ENCODE peak calls at places on chromosomes 7 and 10, in ten cellular contexts. V, U, Z, F, R, W, D, O, A and C are unnamed samples.
A peak's percentile ranks its signal among the peaks of the same experiment; 100 is the strongest.

GRCh38 chr10:99365761-99366160 is 36.6 kb downstream of the CNNM1 start:
- DNase-seq in V (no peak), U (no peak), Z (no peak), F (no peak), R (no peak), W (no peak), D (no peak), O (no peak), A (no peak), C (no peak)

GRCh38 chr10:117736655-117737054 is 194.1 kb downstream of the EMX2 start:
- DNase-seq in V (no peak), U (no peak), Z (no peak), F (no peak), R (no peak), W (no peak), D (no peak), O (peak; percentile 62), A (peak; percentile 92), C (no peak)

GRCh38 chr10:56507033-56507432 is 146.0 kb upstream of the ZWINT start:
- DNase-seq in V (no peak), U (no peak), Z (no peak), F (no peak), R (no peak), W (no peak), D (no peak), O (no peak), A (no peak), C (no peak)

GRCh38 chr7:128796325-128796724 is 4.6 kb downstream of the CCDC136 start:
- DNase-seq in V (no peak), U (peak; percentile 94), Z (no peak), F (no peak), R (no peak), W (no peak), D (no peak), O (no peak), A (no peak), C (no peak)

GRCh38 chr10:33412261-33413092 is 78.0 kb upstream of the NRP1 start:
- DNase-seq in V (no peak), U (peak; percentile 91), Z (no peak), F (no peak), R (no peak), W (peak; percentile 67), D (peak; percentile 25), O (peak; percentile 85), A (no peak), C (peak; percentile 42)

GRCh38 chr7:41699532-41699931 is 3.4 kb downstream of the INHBA start:
- DNase-seq in V (no peak), U (peak; percentile 50), Z (no peak), F (no peak), R (no peak), W (no peak), D (no peak), O (no peak), A (no peak), C (no peak)

GRCh38 chr7:4074407-4074806 is 607.7 kb upstream of the FOXK1 start:
- DNase-seq in V (no peak), U (no peak), Z (no peak), F (no peak), R (no peak), W (no peak), D (no peak), O (no peak), A (no peak), C (no peak)

GRCh38 chr10:75035975-75036708 is 75.3 kb upstream of the SAMD8 start:
- DNase-seq in V (no peak), U (peak; percentile 39), Z (no peak), F (no peak), R (no peak), W (no peak), D (no peak), O (peak; percentile 74), A (no peak), C (no peak)

GRCh38 chr10:57696641-57697040 is 571.1 kb downstream of the IPMK start:
- DNase-seq in V (no peak), U (peak; percentile 85), Z (no peak), F (no peak), R (no peak), W (no peak), D (no peak), O (peak; percentile 94), A (no peak), C (no peak)

GRCh38 chr10:23099816-23100215 is 4.4 kb downstream of the MSRB2 start:
- DNase-seq in V (no peak), U (no peak), Z (no peak), F (no peak), R (no peak), W (no peak), D (no peak), O (peak; percentile 62), A (no peak), C (no peak)

GRCh38 chr7:12212051-12212485 is 974 bp downstream of the TMEM106B start:
- DNase-seq in V (no peak), U (peak; percentile 10), Z (no peak), F (no peak), R (no peak), W (no peak), D (no peak), O (no peak), A (no peak), C (no peak)

GRCh38 chr7:149735779-149736477 is 37.5 kb downstream of the ZNF467 start:
- DNase-seq in V (no peak), U (no peak), Z (no peak), F (no peak), R (no peak), W (no peak), D (no peak), O (no peak), A (peak; percentile 47), C (no peak)

GRCh38 chr7:112143567-112143966 is 62.6 kb downstream of the DOCK4 start:
- DNase-seq in V (no peak), U (peak; percentile 86), Z (no peak), F (no peak), R (peak; percentile 18), W (no peak), D (no peak), O (no peak), A (no peak), C (no peak)

GRCh38 chr7:93574269-93574645 is 267 bp downstream of the CALCR start:
- DNase-seq in V (no peak), U (no peak), Z (no peak), F (no peak), R (no peak), W (no peak), D (no peak), O (no peak), A (peak; percentile 67), C (no peak)

DNA sequence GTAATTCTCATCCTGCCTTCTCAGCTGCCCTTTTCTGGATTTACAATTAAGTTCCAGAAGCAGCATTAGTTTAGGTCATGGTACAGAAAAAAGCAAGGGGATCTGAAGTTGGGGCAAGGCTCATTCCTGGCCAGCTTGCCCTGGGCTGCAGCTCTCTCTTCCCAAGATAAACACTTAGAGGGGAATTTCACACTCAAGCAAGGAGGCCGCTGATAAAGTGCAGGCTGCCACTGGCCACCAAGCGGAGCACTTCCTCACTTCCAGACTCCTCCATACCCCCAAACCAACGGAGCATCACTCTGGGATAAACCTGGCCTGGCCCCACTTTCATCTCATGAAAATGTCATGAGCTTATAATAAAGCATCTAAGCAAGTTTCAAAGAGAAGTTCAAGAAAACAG is 445.5 kb upstream of the MKI67 start:
- DNase-seq in V (no peak), U (no peak), Z (no peak), F (no peak), R (no peak), W (no peak), D (no peak), O (no peak), A (no peak), C (no peak)
- TF ChIP-seq CTCF in V (no peak), U (no peak), Z (no peak), F (no peak), R (no peak), W (no peak), D (no peak), O (no peak), A (no peak), C (no peak)

GRCh38 chr10:93821051-93821772 is 63.5 kb downstream of the LGI1 start:
- DNase-seq in V (no peak), U (peak; percentile 68), Z (no peak), F (no peak), R (no peak), W (no peak), D (no peak), O (peak; percentile 63), A (no peak), C (no peak)

GRCh38 chr10:93819520-93819919 is 61.8 kb downstream of the LGI1 start:
- DNase-seq in V (no peak), U (no peak), Z (no peak), F (no peak), R (no peak), W (no peak), D (no peak), O (no peak), A (no peak), C (no peak)

GRCh38 chr10:93816123-93816747 is 58.5 kb downstream of the LGI1 start:
- DNase-seq in V (peak; percentile 56), U (peak; percentile 72), Z (peak; percentile 72), F (no peak), R (no peak), W (peak; percentile 78), D (peak; percentile 66), O (peak; percentile 71), A (peak; percentile 76), C (peak; percentile 66)

GRCh38 chr10:93818086-93818485 is 60.4 kb downstream of the LGI1 start:
- DNase-seq in V (peak; percentile 12), U (no peak), Z (no peak), F (no peak), R (no peak), W (no peak), D (peak; percentile 21), O (no peak), A (no peak), C (no peak)

GRCh38 chr10:93820434-93820833 is 62.7 kb downstream of the LGI1 start:
- DNase-seq in V (no peak), U (no peak), Z (no peak), F (no peak), R (no peak), W (no peak), D (no peak), O (peak; percentile 33), A (no peak), C (no peak)
- H3K27ac ChIP-seq in V (no peak overlapping the region), U (no peak overlapping the region), Z (no peak overlapping the region), F (no peak overlapping the region), R (no peak overlapping the region), W (no peak overlapping the region), D (no peak overlapping the region), O (no peak overlapping the region), A (no peak overlapping the region), C (no peak overlapping the region)

GRCh38 chr7:101171442-101171837 is 6.1 kb upstream of the VGF start:
- DNase-seq in V (no peak), U (no peak), Z (no peak), F (no peak), R (no peak), W (no peak), D (no peak), O (no peak), A (no peak), C (no peak)
- TF ChIP-seq CTCF in V (no peak), U (peak; percentile 32), Z (peak; percentile 10), F (no peak), R (no peak), W (no peak), D (no peak), O (peak; percentile 34), A (no peak), C (no peak)

DNA sequence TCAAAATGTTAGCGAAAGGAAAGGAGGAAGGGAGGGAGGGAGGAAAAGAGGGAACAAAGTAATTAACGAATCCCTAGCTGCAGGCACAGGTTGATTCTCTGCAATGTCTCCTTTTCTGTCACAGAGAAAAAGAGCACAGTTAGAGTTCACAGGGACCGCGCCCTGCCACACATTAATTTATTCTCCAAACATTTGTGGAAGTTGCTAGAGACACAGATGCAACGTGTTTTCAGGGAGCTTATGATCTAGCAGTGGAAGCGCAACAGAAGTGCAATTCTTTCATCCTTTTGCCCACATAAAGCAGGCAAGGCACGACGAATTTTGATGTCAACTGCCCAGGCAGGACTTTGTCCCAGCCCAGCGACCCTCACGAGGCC is 101.6 kb upstream of the ZNF438 start:
- DNase-seq in V (no peak), U (no peak), Z (no peak), F (no peak), R (no peak), W (no peak), D (no peak), O (no peak), A (no peak), C (no peak)
- H3K27ac ChIP-seq in V (peak overlapping the region; percentile 85), U (no peak overlapping the region), Z (peak overlapping the region; percentile 84), F (peak overlapping the region; percentile 88), R (peak overlapping the region; percentile 98), W (peak overlapping the region; percentile 92), D (no peak overlapping the region), O (no peak overlapping the region), A (peak overlapping the region; percentile 59), C (peak overlapping the region; percentile 91)